ENCODE peak calls at places on chromosomes 16 and 17, in six cellular contexts. P is pancreas; S is HuH-7.5; Q is caudate nucleus; G is AG04450; U is effector CD4-positive, alpha-beta T cell. K is an unnamed sample.

GRCh38 chr16:86314402-86315025 is 195.8 kb upstream of the FOXF1 start:
- DNase-seq in P (no peak), S (no peak), Q (no peak), G (no peak), U (no peak), K (no peak)

GRCh38 chr17:79075861-79076406 is 1.3 kb downstream of the ENGASE start:
- DNase-seq in P (no peak), S (peak; percentile 13), Q (no peak), G (no peak), U (no peak), K (no peak)

GRCh38 chr16:12758670-12759558 is 44.8 kb downstream of the CPPED1 start:
- DNase-seq in P (no peak), S (no peak), Q (no peak), G (no peak), U (no peak), K (no peak)

GRCh38 chr16:17283022-17283421 is 187.7 kb downstream of the XYLT1 start:
- DNase-seq in P (no peak), S (no peak), Q (no peak), G (no peak), U (no peak), K (no peak)

GRCh38 chr16:47156816-47157215 is 13.1 kb upstream of the NETO2 start:
- DNase-seq in P (no peak), S (no peak), Q (no peak), G (no peak), U (no peak), K (no peak)

GRCh38 chr16:9909072-9909471 is 273.2 kb downstream of the GRIN2A start:
- DNase-seq in P (no peak), S (no peak), Q (no peak), G (no peak), U (no peak), K (no peak)

GRCh38 chr16:11556945-11557720 is 29.6 kb downstream of the LITAF start:
- DNase-seq in P (no peak), S (no peak), Q (no peak), G (no peak), U (no peak), K (no peak)

GRCh38 chr17:41382396-41382795 is 290 bp upstream of the KRT34 start:
- DNase-seq in P (no peak), S (no peak), Q (no peak), G (no peak), U (no peak), K (no peak)

GRCh38 chr17:83181991-83182619 is 102.7 kb downstream of the METRNL start:
- DNase-seq in P (no peak), S (no peak), Q (no peak), G (no peak), U (no peak), K (no peak)

GRCh38 chr17:17769869-17770361 is 66.9 kb downstream of the SREBF1 start:
- DNase-seq in P (no peak), S (no peak), Q (no peak), G (no peak), U (no peak), K (no peak)

GRCh38 chr16:82655315-82655714 is 28.5 kb downstream of the CDH13 start:
- DNase-seq in P (no peak), S (no peak), Q (no peak), G (peak; percentile 69), U (peak; percentile 62), K (no peak)

GRCh38 chr17:44599298-44600175 is 42.3 kb downstream of the FZD2 start:
- DNase-seq in P (peak; percentile 9), S (no peak), Q (no peak), G (peak; percentile 89), U (no peak), K (no peak)

GRCh38 chr16:86577314-86577971 is 906 bp upstream of the FOXL1 start:
- DNase-seq in P (no peak), S (no peak), Q (no peak), G (peak; percentile 93), U (no peak), K (no peak)

GRCh38 chr16:86297391-86297790 is 212.9 kb upstream of the FOXF1 start:
- DNase-seq in P (no peak), S (no peak), Q (no peak), G (no peak), U (no peak), K (no peak)

GRCh38 chr17:57490890-57491289 is 234.6 kb downstream of the MSI2 start:
- DNase-seq in P (no peak), S (no peak), Q (no peak), G (no peak), U (no peak), K (no peak)

GRCh38 chr16:85763616-85764015 is 12.7 kb upstream of the C16orf74 start:
- DNase-seq in P (no peak), S (no peak), Q (no peak), G (no peak), U (no peak), K (no peak)

GRCh38 chr16:57610611-57611010 is 17.8 kb upstream of the ADGRG1 start:
- DNase-seq in P (no peak), S (no peak), Q (no peak), G (no peak), U (no peak), K (no peak)

GRCh38 chr16:4767872-4768548 is 1.0 kb upstream of the ZNF500 start:
- DNase-seq in P (no peak), S (no peak), Q (no peak), G (no peak), U (no peak), K (peak; percentile 8)

GRCh38 chr17:60327122-60327869 is 64.6 kb downstream of the USP32 start:
- DNase-seq in P (no peak), S (no peak), Q (peak; percentile 91), G (no peak), U (no peak), K (no peak)

GRCh38 chr17:43667506-43668438 is 6.0 kb upstream of the MEOX1 start:
- DNase-seq in P (no peak), S (no peak), Q (no peak), G (no peak), U (no peak), K (no peak)

K was measured in HCT116.